ENCODE peak calls at places on chromosome 14, in five cellular contexts. Q, T, D, L and R are unnamed samples.

GRCh38 chr14:78022059-78022458 is 148.1 kb upstream of the NRXN3 start:
- DNase-seq in Q (peak), T (peak), D (peak), L (no peak), R (peak)

GRCh38 chr14:102910442-102910841 is 12.0 kb upstream of the AMN start:
- DNase-seq in Q (no peak), T (no peak), D (no peak), L (no peak), R (no peak)

GRCh38 chr14:53531151-53531550 is 378.0 kb upstream of the DDHD1 start:
- DNase-seq in Q (no peak), T (no peak), D (no peak), L (no peak), R (no peak)

GRCh38 chr14:78081245-78081644 is 88.9 kb upstream of the NRXN3 start:
- DNase-seq in Q (no peak), T (no peak), D (no peak), L (no peak), R (no peak)

GRCh38 chr14:79204591-79204990 is 1006.7 kb downstream of the DIO2 start:
- DNase-seq in Q (no peak), T (no peak), D (no peak), L (no peak), R (no peak)

GRCh38 chr14:56514663-56515371 is 64.8 kb upstream of the TMEM260 start:
- DNase-seq in Q (no peak), T (no peak), D (no peak), L (no peak), R (no peak)

GRCh38 chr14:74955229-74955999 is at the start of gene PGF:
- DNase-seq in Q (peak), T (peak), D (peak), L (no peak), R (no peak)

GRCh38 chr14:61080591-61081010 is 99.6 kb downstream of the SLC38A6 start:
- DNase-seq in Q (no peak), T (no peak), D (no peak), L (peak), R (no peak)

GRCh38 chr14:23366163-23366921 is 1.4 kb upstream of the EFS start:
- DNase-seq in Q (peak), T (peak), D (peak), L (peak), R (peak)

GRCh38 chr14:35052637-35053036 is 6.6 kb downstream of the FAM177A1 start:
- DNase-seq in Q (no peak), T (no peak), D (no peak), L (no peak), R (no peak)

GRCh38 chr14:103542545-103543088 is 13.6 kb downstream of the TRMT61A start:
- DNase-seq in Q (peak), T (peak), D (peak), L (no peak), R (no peak)

GRCh38 chr14:69358233-69358963 is 39.7 kb downstream of the ERH start:
- DNase-seq in Q (no peak), T (no peak), D (no peak), L (no peak), R (no peak)

GRCh38 chr14:96083667-96084320 is 44.6 kb downstream of the C14orf132 start:
- DNase-seq in Q (no peak), T (no peak), D (no peak), L (no peak), R (no peak)

GRCh38 chr14:20630340-20631022 is 11.0 kb downstream of the OR6S1 start:
- DNase-seq in Q (no peak), T (no peak), D (peak), L (no peak), R (peak)

GRCh38 chr14:58171090-58171489 is 19.1 kb upstream of the ARMH4 start:
- DNase-seq in Q (peak), T (peak), D (peak), L (peak), R (peak)

GRCh38 chr14:103329421-103330347 is 4.4 kb upstream of the EIF5 start:
- DNase-seq in Q (no peak), T (peak), D (no peak), L (no peak), R (peak)

GRCh38 chr14:69046468-69046867 is 67.4 kb upstream of the ACTN1 start:
- DNase-seq in Q (peak), T (peak), D (no peak), L (no peak), R (no peak)

GRCh38 chr14:75200451-75200850 is 24.0 kb upstream of the TMED10 start:
- DNase-seq in Q (no peak), T (no peak), D (no peak), L (no peak), R (peak)

GRCh38 chr14:56555921-56556570 is 23.6 kb upstream of the TMEM260 start:
- DNase-seq in Q (no peak), T (no peak), D (peak), L (no peak), R (peak)

GRCh38 chr14:22997676-22998323 is 12.1 kb downstream of the C14orf93 start:
- DNase-seq in Q (no peak), T (no peak), D (no peak), L (no peak), R (no peak)

DNA sequence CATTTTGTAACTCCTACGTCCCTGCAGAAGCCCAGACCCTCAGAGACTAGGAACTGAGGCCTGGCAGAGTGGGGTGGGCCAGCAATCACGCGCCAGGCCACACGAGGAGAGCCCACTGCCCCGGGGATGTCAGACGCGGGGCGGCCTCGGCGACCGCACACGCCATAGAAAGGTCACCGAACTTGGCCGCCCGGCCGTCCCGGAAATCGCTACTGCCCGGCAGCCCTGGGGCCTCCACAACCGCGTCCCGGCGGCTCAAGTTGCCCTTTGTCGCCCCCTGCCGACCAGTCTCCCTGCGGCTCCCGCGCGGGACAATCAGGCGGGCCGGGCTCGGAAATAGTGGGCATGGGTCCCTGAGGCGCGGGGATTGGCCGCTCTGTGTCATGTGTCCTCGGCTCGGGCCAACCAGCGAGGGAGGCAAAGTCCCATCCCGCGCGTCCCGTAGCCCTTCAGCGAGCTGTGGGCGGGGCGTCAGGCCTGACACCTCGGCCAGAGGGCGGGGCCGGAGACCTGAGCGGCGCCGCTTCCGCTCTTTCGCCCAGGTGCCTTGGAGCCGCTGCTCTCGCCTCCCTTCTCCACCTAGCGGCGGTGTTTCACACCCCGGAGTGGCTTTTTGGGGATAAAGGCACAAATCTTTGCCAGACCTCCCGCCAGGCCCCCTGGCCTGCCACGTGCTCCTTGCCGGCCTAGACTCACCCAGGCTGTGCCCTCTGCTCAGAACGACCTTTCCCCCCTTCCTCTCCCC is 33.4 kb upstream of the DEGS2 start:
- DNase-seq in Q (peak), T (peak), D (peak), L (peak), R (peak)
- H3K27ac ChIP-seq in Q (peak), T (peak), D (no peak), L (peak), R (peak)

GRCh38 chr14:63367742-63368364 is 49.1 kb upstream of the GPHB5 start:
- DNase-seq in Q (no peak), T (no peak), D (no peak), L (no peak), R (no peak)
- TF ChIP-seq CTCF in Q (no peak), T (no peak), D (no peak), L (no peak), R (peak)

DNA sequence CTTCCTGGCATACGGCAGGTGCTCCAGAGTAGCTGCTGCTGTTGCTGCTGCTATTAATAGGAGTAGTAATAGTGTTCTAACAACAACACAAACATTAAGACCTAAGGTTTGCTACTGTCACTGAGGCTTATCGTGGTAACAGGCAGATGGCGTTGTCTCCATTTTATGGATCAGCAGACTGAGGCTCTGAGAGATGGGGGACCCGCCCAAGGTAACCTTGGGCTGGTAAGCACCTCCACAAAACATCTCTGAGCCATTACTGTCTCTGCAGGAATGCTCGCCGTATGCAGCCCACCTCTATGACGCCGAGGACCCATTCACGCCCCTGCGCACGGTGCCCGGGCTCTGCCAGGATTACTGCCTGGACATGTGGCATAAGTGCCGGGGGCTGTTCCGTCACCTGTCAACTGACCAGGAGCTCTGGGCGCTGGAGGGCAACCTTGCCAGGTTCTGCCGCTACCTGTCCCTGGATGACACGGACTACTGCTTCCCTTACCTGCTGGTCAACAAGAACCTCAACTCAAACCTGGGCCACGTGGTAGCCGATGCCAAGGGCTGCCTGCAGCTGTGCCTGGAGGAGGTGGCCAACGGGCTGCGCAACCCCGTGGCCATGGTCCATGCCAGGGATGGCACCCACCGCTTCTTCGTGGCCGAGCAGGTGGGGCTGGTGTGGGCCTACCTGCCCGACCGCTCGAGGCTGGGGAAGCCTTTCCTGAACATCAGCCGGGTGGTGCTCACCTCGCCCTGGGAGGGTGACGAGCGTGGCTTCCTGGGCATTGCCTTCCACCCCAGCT is 7.2 kb downstream of the HHIPL1 start:
- DNase-seq in Q (peak), T (no peak), D (no peak), L (no peak), R (no peak)
- H3K27ac ChIP-seq in Q (no peak), T (no peak), D (no peak), L (no peak), R (no peak)

GRCh38 chr14:92589213-92589852 is 75.8 kb downstream of the RIN3 start:
- DNase-seq in Q (no peak), T (no peak), D (peak), L (no peak), R (peak)
- TF ChIP-seq CTCF in Q (peak), T (peak), D (peak), L (peak), R (peak)

GRCh38 chr14:33315721-33316120 is 377.0 kb downstream of the NPAS3 start:
- DNase-seq in Q (no peak), T (no peak), D (no peak), L (no peak), R (no peak)
- H3K27ac ChIP-seq in Q (no peak), T (no peak), D (no peak), L (no peak), R (no peak)

DNA sequence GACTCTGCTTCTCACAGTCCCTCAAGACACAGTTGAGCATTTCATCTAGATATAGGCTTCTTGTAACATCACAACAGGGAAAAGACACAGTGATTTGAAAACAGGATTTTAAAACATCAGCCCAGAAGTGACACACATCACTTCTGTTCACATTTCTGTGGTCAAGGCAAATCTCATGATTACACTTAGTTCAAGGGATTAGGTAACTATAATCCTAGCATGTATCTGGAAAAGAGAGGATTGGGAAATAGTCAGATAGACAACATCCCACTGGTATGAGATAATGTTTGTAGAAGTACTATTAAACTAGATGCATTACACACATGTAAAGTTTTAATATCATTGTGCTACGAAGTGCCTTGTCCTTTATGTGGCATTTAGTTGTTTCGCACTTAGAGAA is 252.6 kb upstream of the PRKD1 start:
- DNase-seq in Q (no peak), T (no peak), D (no peak), L (peak), R (no peak)
- TF ChIP-seq CTCF in Q (no peak), T (no peak), D (no peak), L (no peak), R (no peak)

GRCh38 chr14:99624024-99624423 is 20.0 kb upstream of the CCDC85C start:
- DNase-seq in Q (no peak), T (no peak), D (no peak), L (no peak), R (no peak)

GRCh38 chr14:99625476-99625875 is 19.5 kb upstream of the HHIPL1 start:
- DNase-seq in Q (no peak), T (no peak), D (no peak), L (no peak), R (no peak)

GRCh38 chr14:99624971-99625370 is 20.0 kb upstream of the HHIPL1 start:
- DNase-seq in Q (no peak), T (no peak), D (no peak), L (no peak), R (no peak)

GRCh38 chr14:99619873-99620834 is 16.1 kb upstream of the CCDC85C start:
- DNase-seq in Q (peak), T (peak), D (peak), L (no peak), R (peak)

DNA sequence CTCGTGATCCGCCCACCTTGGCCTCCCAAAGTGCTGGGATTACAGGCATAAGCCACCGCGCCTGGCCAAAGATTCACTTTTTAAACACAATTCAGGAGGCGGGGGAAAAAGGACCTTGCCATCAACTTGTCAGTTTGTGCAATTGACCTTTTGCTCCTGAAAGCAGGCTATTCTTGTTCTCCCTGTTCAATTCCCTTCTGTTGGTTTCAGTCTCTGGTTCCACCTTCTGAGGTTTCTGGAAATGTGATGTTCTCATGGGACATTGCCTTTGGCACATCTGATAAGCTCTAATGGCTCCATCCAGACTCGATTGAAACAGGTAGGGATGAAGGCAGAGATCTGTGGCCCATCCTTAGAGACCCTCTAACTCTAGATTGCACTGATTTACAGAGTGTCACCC is 17.9 kb upstream of the CCDC85C start:
- DNase-seq in Q (no peak), T (no peak), D (no peak), L (no peak), R (no peak)
- H3K27ac ChIP-seq in Q (no peak), T (no peak), D (no peak), L (no peak), R (no peak)